ENCODE peak calls at places on chromosomes 4 and X, in seven cellular contexts. V, T, E, R, Q, G and K are unnamed samples.

GRCh38 chr4:5142726-5143125 is 91.4 kb downstream of the STK32B start:
- DNase-seq in V (no peak), T (no peak), E (no peak), R (peak; percentile 14), Q (no peak), G (peak; percentile 39), K (peak; percentile 13)

GRCh38 chrX:13933851-13934250 is 95.8 kb downstream of the GEMIN8 start:
- DNase-seq in V (no peak), T (no peak), E (no peak), R (no peak), Q (no peak), G (no peak), K (no peak)

GRCh38 chrX:138128025-138128671 is 562.2 kb downstream of the ZIC3 start:
- DNase-seq in V (no peak), T (no peak), E (no peak), R (peak; percentile 38), Q (peak; percentile 18), G (no peak), K (no peak)

GRCh38 chr4:3464349-3464905 is 1.3 kb downstream of the DOK7 start:
- DNase-seq in V (no peak), T (no peak), E (no peak), R (no peak), Q (no peak), G (no peak), K (no peak)

GRCh38 chr4:175671491-175671934 is 140.6 kb downstream of the GPM6A start:
- DNase-seq in V (no peak), T (no peak), E (no peak), R (peak; percentile 20), Q (peak; percentile 14), G (no peak), K (no peak)

GRCh38 chr4:8304827-8305695 is 35.5 kb downstream of the HTRA3 start:
- DNase-seq in V (no peak), T (no peak), E (no peak), R (no peak), Q (no peak), G (no peak), K (no peak)

GRCh38 chrX:83759872-83760271 is 101.1 kb upstream of the CYLC1 start:
- DNase-seq in V (no peak), T (no peak), E (no peak), R (peak; percentile 23), Q (no peak), G (no peak), K (no peak)

GRCh38 chr4:151031831-151032605 is 16.9 kb upstream of the LRBA start:
- DNase-seq in V (peak; percentile 31), T (no peak), E (no peak), R (no peak), Q (no peak), G (peak; percentile 87), K (peak; percentile 64)

GRCh38 chrX:136858007-136858756 is 22.3 kb downstream of the RBMX start:
- DNase-seq in V (no peak), T (no peak), E (no peak), R (no peak), Q (no peak), G (no peak), K (no peak)

GRCh38 chrX:142891046-142891445 is 134.7 kb upstream of the SPANXN4 start:
- DNase-seq in V (no peak), T (no peak), E (no peak), R (no peak), Q (no peak), G (no peak), K (no peak)

GRCh38 chrX:2345562-2345961 is 155.2 kb downstream of the DHRSX start:
- DNase-seq in V (no peak), T (no peak), E (no peak), R (no peak), Q (no peak), G (no peak), K (no peak)

GRCh38 chr4:55947912-55948725 is 626 bp upstream of the CEP135 start:
- DNase-seq in V (peak; percentile 43), T (no peak), E (no peak), R (no peak), Q (peak; percentile 18), G (peak; percentile 88), K (no peak)

GRCh38 chr4:55030606-55031005 is 94.8 kb downstream of the KDR start:
- DNase-seq in V (no peak), T (no peak), E (no peak), R (no peak), Q (no peak), G (no peak), K (no peak)

GRCh38 chrX:113297456-113297855 is 456.8 kb upstream of the AMOT start:
- DNase-seq in V (no peak), T (no peak), E (no peak), R (no peak), Q (no peak), G (no peak), K (no peak)

GRCh38 chrX:13876652-13877051 is 59.8 kb upstream of the GPM6B start:
- DNase-seq in V (no peak), T (no peak), E (no peak), R (no peak), Q (no peak), G (no peak), K (no peak)

GRCh38 chr4:7719354-7720174 is 220.1 kb downstream of the AFAP1 start:
- DNase-seq in V (peak; percentile 76), T (peak; percentile 63), E (peak; percentile 46), R (peak; percentile 73), Q (peak; percentile 54), G (no peak), K (peak; percentile 86)

GRCh38 chr4:133145758-133146157 is 3.3 kb upstream of the PCDH10 start:
- DNase-seq in V (no peak), T (no peak), E (no peak), R (no peak), Q (no peak), G (no peak), K (no peak)

GRCh38 chr4:107631568-107631967 is 88.5 kb downstream of the PAPSS1 start:
- DNase-seq in V (no peak), T (peak; percentile 27), E (no peak), R (no peak), Q (no peak), G (no peak), K (no peak)

GRCh38 chr4:13524504-13525243 is 19.6 kb downstream of the NKX3-2 start:
- DNase-seq in V (no peak), T (no peak), E (no peak), R (no peak), Q (no peak), G (no peak), K (no peak)

GRCh38 chr4:6419452-6420028 is 52.9 kb downstream of the PPP2R2C start:
- DNase-seq in V (no peak), T (no peak), E (no peak), R (no peak), Q (no peak), G (no peak), K (no peak)

GRCh38 chr4:113057891-113058290 is 8.4 kb downstream of the ANK2 start:
- DNase-seq in V (no peak), T (no peak), E (no peak), R (no peak), Q (peak; percentile 7), G (no peak), K (no peak)

GRCh38 chr4:165053645-165054044 is at the start of gene TRIM75:
- DNase-seq in V (no peak), T (no peak), E (no peak), R (no peak), Q (no peak), G (no peak), K (no peak)

GRCh38 chrX:151240237-151240636 is 63.9 kb downstream of the GPR50 start:
- DNase-seq in V (no peak), T (no peak), E (no peak), R (no peak), Q (no peak), G (no peak), K (no peak)

GRCh38 chrX:9530848-9531274 is 66.0 kb downstream of the TBL1X start:
- DNase-seq in V (peak; percentile 54), T (peak; percentile 82), E (peak; percentile 14), R (peak; percentile 75), Q (no peak), G (no peak), K (peak; percentile 63)

GRCh38 chrX:2875798-2876399 is 47.2 kb downstream of the GYG2 start:
- DNase-seq in V (no peak), T (no peak), E (no peak), R (no peak), Q (no peak), G (no peak), K (no peak)

GRCh38 chr4:120843840-120844527 is 78.5 kb downstream of the PRDM5 start:
- DNase-seq in V (peak; percentile 19), T (peak; percentile 23), E (no peak), R (no peak), Q (no peak), G (no peak), K (no peak)

GRCh38 chr4:86452323-86452995 is 92.6 kb upstream of the MAPK10 start:
- DNase-seq in V (no peak), T (no peak), E (no peak), R (no peak), Q (no peak), G (no peak), K (no peak)

GRCh38 chrX:30302957-30303356 is 6.2 kb downstream of the NR0B1 start:
- DNase-seq in V (no peak), T (peak; percentile 24), E (no peak), R (no peak), Q (peak; percentile 71), G (no peak), K (no peak)

GRCh38 chr4:183905593-183906485 is 732 bp downstream of the STOX2 start:
- DNase-seq in V (peak; percentile 5), T (peak; percentile 57), E (no peak), R (peak; percentile 67), Q (peak; percentile 15), G (no peak), K (peak; percentile 54)